ENCODE peak calls at places on chromosomes 16 and 17, in ten cellular contexts. One of them, this sample, is unnamed.

GRCh38 chr16:27690604-27691003 is 140.7 kb downstream of the KATNIP start:
- DNase-seq in M059J: peak
- DNase-seq in HCEC 1CT: peak
- DNase-seq in activated gamma-delta T cell: no peak
- DNase-seq in DMS 273 treated with DMSO at 0.1 percent for 48 hours: peak
- DNase-seq in activated effector memory CD4-positive, alpha-beta T cell treated with anti-CD3 and anti-CD28 coated beads, Interleukin-2, amount 50 U/mL, for 16 hours: no peak
- DNase-seq in GM18507: no peak
- DNase-seq in testis: no peak
- DNase-seq in T follicular helper cell: no peak
- DNase-seq in fibroblast of pulmonary artery: peak
- DNase-seq in this sample: no peak

GRCh38 chr17:60790205-60790604 is 112.6 kb downstream of the BCAS3 start:
- DNase-seq in HCEC 1CT: no peak
- DNase-seq in activated effector memory CD4-positive, alpha-beta T cell treated with anti-CD3 and anti-CD28 coated beads, Interleukin-2, amount 50 U/mL, for 16 hours: no peak
- DNase-seq in GM18507: no peak
- DNase-seq in fibroblast of pulmonary artery: no peak
- DNase-seq in DMS 273 treated with DMSO at 0.1 percent for 48 hours: no peak
- DNase-seq in testis: no peak
- DNase-seq in M059J: no peak
- DNase-seq in T follicular helper cell: no peak
- DNase-seq in activated gamma-delta T cell: no peak
- DNase-seq in this sample: no peak

GRCh38 chr16:11034481-11034931 is 90.1 kb downstream of the CLEC16A start:
- DNase-seq in activated effector memory CD4-positive, alpha-beta T cell treated with anti-CD3 and anti-CD28 coated beads, Interleukin-2, amount 50 U/mL, for 16 hours: no peak
- DNase-seq in T follicular helper cell: no peak
- DNase-seq in DMS 273 treated with DMSO at 0.1 percent for 48 hours: no peak
- DNase-seq in activated gamma-delta T cell: no peak
- DNase-seq in GM18507: no peak
- DNase-seq in HCEC 1CT: peak
- DNase-seq in M059J: no peak
- DNase-seq in fibroblast of pulmonary artery: no peak
- DNase-seq in testis: no peak
- DNase-seq in this sample: no peak

GRCh38 chr16:35188288-35189155 is 1729.1 kb downstream of the TP53TG3F start:
- DNase-seq in GM18507: no peak
- DNase-seq in T follicular helper cell: no peak
- DNase-seq in activated effector memory CD4-positive, alpha-beta T cell treated with anti-CD3 and anti-CD28 coated beads, Interleukin-2, amount 50 U/mL, for 16 hours: no peak
- DNase-seq in M059J: no peak
- DNase-seq in DMS 273 treated with DMSO at 0.1 percent for 48 hours: no peak
- DNase-seq in fibroblast of pulmonary artery: no peak
- DNase-seq in activated gamma-delta T cell: no peak
- DNase-seq in HCEC 1CT: no peak
- DNase-seq in testis: peak
- DNase-seq in this sample: no peak

GRCh38 chr17:75753514-75754377 is 11.2 kb downstream of the GALK1 start:
- DNase-seq in fibroblast of pulmonary artery: peak
- DNase-seq in activated effector memory CD4-positive, alpha-beta T cell treated with anti-CD3 and anti-CD28 coated beads, Interleukin-2, amount 50 U/mL, for 16 hours: peak
- DNase-seq in activated gamma-delta T cell: peak
- DNase-seq in T follicular helper cell: peak
- DNase-seq in GM18507: peak
- DNase-seq in M059J: no peak
- DNase-seq in DMS 273 treated with DMSO at 0.1 percent for 48 hours: no peak
- DNase-seq in HCEC 1CT: peak
- DNase-seq in testis: peak
- DNase-seq in this sample: no peak

GRCh38 chr17:31310260-31310659 is 3.6 kb downstream of the EVI2B start:
- DNase-seq in DMS 273 treated with DMSO at 0.1 percent for 48 hours: no peak
- DNase-seq in HCEC 1CT: no peak
- DNase-seq in fibroblast of pulmonary artery: no peak
- DNase-seq in activated gamma-delta T cell: no peak
- DNase-seq in activated effector memory CD4-positive, alpha-beta T cell treated with anti-CD3 and anti-CD28 coated beads, Interleukin-2, amount 50 U/mL, for 16 hours: peak
- DNase-seq in T follicular helper cell: peak
- DNase-seq in M059J: no peak
- DNase-seq in testis: no peak
- DNase-seq in GM18507: no peak
- DNase-seq in this sample: no peak

GRCh38 chr16:89199241-89200123 is 855 bp downstream of the SLC22A31 start:
- DNase-seq in HCEC 1CT: no peak
- DNase-seq in activated gamma-delta T cell: no peak
- DNase-seq in T follicular helper cell: no peak
- DNase-seq in M059J: no peak
- DNase-seq in GM18507: no peak
- DNase-seq in activated effector memory CD4-positive, alpha-beta T cell treated with anti-CD3 and anti-CD28 coated beads, Interleukin-2, amount 50 U/mL, for 16 hours: no peak
- DNase-seq in fibroblast of pulmonary artery: no peak
- DNase-seq in testis: no peak
- DNase-seq in DMS 273 treated with DMSO at 0.1 percent for 48 hours: no peak
- DNase-seq in this sample: no peak

GRCh38 chr17:45676695-45677094 is 107.4 kb upstream of the CRHR1 start:
- DNase-seq in testis: no peak
- DNase-seq in DMS 273 treated with DMSO at 0.1 percent for 48 hours: no peak
- DNase-seq in fibroblast of pulmonary artery: no peak
- DNase-seq in M059J: no peak
- DNase-seq in activated effector memory CD4-positive, alpha-beta T cell treated with anti-CD3 and anti-CD28 coated beads, Interleukin-2, amount 50 U/mL, for 16 hours: no peak
- DNase-seq in GM18507: no peak
- DNase-seq in activated gamma-delta T cell: no peak
- DNase-seq in HCEC 1CT: no peak
- DNase-seq in T follicular helper cell: no peak
- DNase-seq in this sample: no peak

GRCh38 chr17:82865274-82865673 is 25.5 kb upstream of the ZNF750 start:
- DNase-seq in T follicular helper cell: no peak
- DNase-seq in activated gamma-delta T cell: no peak
- DNase-seq in testis: no peak
- DNase-seq in activated effector memory CD4-positive, alpha-beta T cell treated with anti-CD3 and anti-CD28 coated beads, Interleukin-2, amount 50 U/mL, for 16 hours: no peak
- DNase-seq in M059J: no peak
- DNase-seq in HCEC 1CT: no peak
- DNase-seq in fibroblast of pulmonary artery: no peak
- DNase-seq in DMS 273 treated with DMSO at 0.1 percent for 48 hours: no peak
- DNase-seq in GM18507: no peak
- DNase-seq in this sample: no peak

GRCh38 chr16:27405546-27406451 is 3.8 kb downstream of the IL21R start:
- DNase-seq in activated effector memory CD4-positive, alpha-beta T cell treated with anti-CD3 and anti-CD28 coated beads, Interleukin-2, amount 50 U/mL, for 16 hours: peak
- DNase-seq in fibroblast of pulmonary artery: no peak
- DNase-seq in M059J: no peak
- DNase-seq in activated gamma-delta T cell: no peak
- DNase-seq in GM18507: no peak
- DNase-seq in T follicular helper cell: no peak
- DNase-seq in HCEC 1CT: no peak
- DNase-seq in testis: no peak
- DNase-seq in DMS 273 treated with DMSO at 0.1 percent for 48 hours: no peak
- DNase-seq in this sample: no peak

GRCh38 chr16:81446318-81447275 is 2.0 kb downstream of the CMIP start:
- DNase-seq in activated effector memory CD4-positive, alpha-beta T cell treated with anti-CD3 and anti-CD28 coated beads, Interleukin-2, amount 50 U/mL, for 16 hours: peak
- DNase-seq in HCEC 1CT: no peak
- DNase-seq in DMS 273 treated with DMSO at 0.1 percent for 48 hours: no peak
- DNase-seq in GM18507: no peak
- DNase-seq in testis: no peak
- DNase-seq in fibroblast of pulmonary artery: no peak
- DNase-seq in T follicular helper cell: no peak
- DNase-seq in activated gamma-delta T cell: no peak
- DNase-seq in M059J: no peak
- DNase-seq in this sample: peak

GRCh38 chr16:85181091-85181738 is 68.9 kb upstream of the CIBAR2 start:
- DNase-seq in fibroblast of pulmonary artery: no peak
- DNase-seq in activated gamma-delta T cell: no peak
- DNase-seq in activated effector memory CD4-positive, alpha-beta T cell treated with anti-CD3 and anti-CD28 coated beads, Interleukin-2, amount 50 U/mL, for 16 hours: no peak
- DNase-seq in M059J: no peak
- DNase-seq in DMS 273 treated with DMSO at 0.1 percent for 48 hours: no peak
- DNase-seq in testis: peak
- DNase-seq in HCEC 1CT: no peak
- DNase-seq in T follicular helper cell: no peak
- DNase-seq in GM18507: no peak
- DNase-seq in this sample: no peak

GRCh38 chr17:78918979-78919378 is 6.2 kb downstream of the TIMP2 start:
- DNase-seq in T follicular helper cell: no peak
- DNase-seq in activated effector memory CD4-positive, alpha-beta T cell treated with anti-CD3 and anti-CD28 coated beads, Interleukin-2, amount 50 U/mL, for 16 hours: no peak
- DNase-seq in DMS 273 treated with DMSO at 0.1 percent for 48 hours: no peak
- DNase-seq in M059J: no peak
- DNase-seq in GM18507: no peak
- DNase-seq in HCEC 1CT: no peak
- DNase-seq in testis: no peak
- DNase-seq in activated gamma-delta T cell: no peak
- DNase-seq in fibroblast of pulmonary artery: no peak
- DNase-seq in this sample: no peak

GRCh38 chr16:59686405-59686804 is 952.3 kb upstream of the GOT2 start:
- DNase-seq in HCEC 1CT: no peak
- DNase-seq in fibroblast of pulmonary artery: no peak
- DNase-seq in T follicular helper cell: no peak
- DNase-seq in DMS 273 treated with DMSO at 0.1 percent for 48 hours: no peak
- DNase-seq in activated effector memory CD4-positive, alpha-beta T cell treated with anti-CD3 and anti-CD28 coated beads, Interleukin-2, amount 50 U/mL, for 16 hours: no peak
- DNase-seq in activated gamma-delta T cell: no peak
- DNase-seq in M059J: no peak
- DNase-seq in GM18507: no peak
- DNase-seq in testis: no peak
- DNase-seq in this sample: no peak

This sample was measured in RKO.